ENCODE peak calls at places on chromosome 13, in ten cellular contexts. V, L, C, U, Q, R, M, P, E and X are unnamed samples. For H3K36me3, the result is how much of the 10 kb centered on the place peaks cover.

GRCh38 chr13:113050856-113051431 is 54.6 kb upstream of the F7 start:
- DNase-seq in V (no peak), L (no peak), C (no peak), U (no peak), Q (no peak), R (no peak), M (no peak), P (no peak), E (peak), X (no peak)

GRCh38 chr13:74061939-74062595 is 72.1 kb downstream of the KLF12 start:
- DNase-seq in V (peak), L (no peak), C (no peak), U (no peak), Q (no peak), R (no peak), M (no peak), P (no peak), E (no peak), X (peak)

GRCh38 chr13:110726726-110727125 is 13.2 kb downstream of the ING1 start:
- DNase-seq in V (no peak), L (no peak), C (no peak), U (no peak), Q (no peak), R (no peak), M (no peak), P (no peak), E (no peak), X (no peak)

GRCh38 chr13:73107459-73107858 is 48.7 kb downstream of the KLF5 start:
- DNase-seq in V (no peak), L (no peak), C (no peak), U (peak), Q (no peak), R (no peak), M (peak), P (no peak), E (no peak), X (no peak)

GRCh38 chr13:49616688-49617065 is 11.6 kb upstream of the ARL11 start:
- DNase-seq in V (no peak), L (no peak), C (no peak), U (no peak), Q (no peak), R (no peak), M (no peak), P (no peak), E (no peak), X (no peak)

GRCh38 chr13:85806553-85807175 is 7.4 kb upstream of the SLITRK6 start:
- DNase-seq in V (peak), L (no peak), C (peak), U (peak), Q (peak), R (peak), M (peak), P (peak), E (peak), X (peak)

GRCh38 chr13:97460004-97460756 is 26.2 kb downstream of the RAP2A start:
- DNase-seq in V (peak), L (no peak), C (no peak), U (no peak), Q (no peak), R (no peak), M (no peak), P (no peak), E (no peak), X (no peak)

GRCh38 chr13:113655358-113656014 is 2.5 kb downstream of the ATP4B start:
- DNase-seq in V (no peak), L (no peak), C (no peak), U (no peak), Q (no peak), R (no peak), M (no peak), P (no peak), E (no peak), X (no peak)

GRCh38 chr13:95553614-95554385 is 1.3 kb downstream of the CLDN10 start:
- DNase-seq in V (no peak), L (no peak), C (peak), U (peak), Q (no peak), R (no peak), M (no peak), P (no peak), E (peak), X (no peak)
- TF ChIP-seq EZH2 in V (peak), L (no peak), C (no peak), U (peak), Q (no peak), R (peak), M (no peak), P (no peak), E (no peak), X (no peak)

GRCh38 chr13:31012285-31013024 is 80.0 kb downstream of the TEX26 start:
- DNase-seq in V (no peak), L (no peak), C (peak), U (peak), Q (no peak), R (no peak), M (peak), P (peak), E (peak), X (no peak)
- H3K36me3 ChIP-seq in V (under half), L (under half), C (under half), U (under half), Q (under half), R (under half), M (half or more), P (under half), E (under half), X (under half)

GRCh38 chr13:43878897-43879322 is 630 bp downstream of the CCDC122 start:
- DNase-seq in V (peak), L (no peak), C (peak), U (peak), Q (no peak), R (peak), M (no peak), P (peak), E (peak), X (peak)

GRCh38 chr13:43877788-43878187 is 1.8 kb downstream of the CCDC122 start:
- DNase-seq in V (no peak), L (no peak), C (no peak), U (no peak), Q (no peak), R (no peak), M (no peak), P (no peak), E (no peak), X (no peak)

GRCh38 chr13:43880930-43881329 is 1.2 kb downstream of the LACC1 start:
- DNase-seq in V (no peak), L (no peak), C (no peak), U (no peak), Q (no peak), R (no peak), M (no peak), P (no peak), E (no peak), X (no peak)

GRCh38 chr13:43880451-43880850 is 747 bp downstream of the LACC1 start:
- DNase-seq in V (no peak), L (no peak), C (peak), U (no peak), Q (no peak), R (no peak), M (no peak), P (no peak), E (no peak), X (no peak)

DNA sequence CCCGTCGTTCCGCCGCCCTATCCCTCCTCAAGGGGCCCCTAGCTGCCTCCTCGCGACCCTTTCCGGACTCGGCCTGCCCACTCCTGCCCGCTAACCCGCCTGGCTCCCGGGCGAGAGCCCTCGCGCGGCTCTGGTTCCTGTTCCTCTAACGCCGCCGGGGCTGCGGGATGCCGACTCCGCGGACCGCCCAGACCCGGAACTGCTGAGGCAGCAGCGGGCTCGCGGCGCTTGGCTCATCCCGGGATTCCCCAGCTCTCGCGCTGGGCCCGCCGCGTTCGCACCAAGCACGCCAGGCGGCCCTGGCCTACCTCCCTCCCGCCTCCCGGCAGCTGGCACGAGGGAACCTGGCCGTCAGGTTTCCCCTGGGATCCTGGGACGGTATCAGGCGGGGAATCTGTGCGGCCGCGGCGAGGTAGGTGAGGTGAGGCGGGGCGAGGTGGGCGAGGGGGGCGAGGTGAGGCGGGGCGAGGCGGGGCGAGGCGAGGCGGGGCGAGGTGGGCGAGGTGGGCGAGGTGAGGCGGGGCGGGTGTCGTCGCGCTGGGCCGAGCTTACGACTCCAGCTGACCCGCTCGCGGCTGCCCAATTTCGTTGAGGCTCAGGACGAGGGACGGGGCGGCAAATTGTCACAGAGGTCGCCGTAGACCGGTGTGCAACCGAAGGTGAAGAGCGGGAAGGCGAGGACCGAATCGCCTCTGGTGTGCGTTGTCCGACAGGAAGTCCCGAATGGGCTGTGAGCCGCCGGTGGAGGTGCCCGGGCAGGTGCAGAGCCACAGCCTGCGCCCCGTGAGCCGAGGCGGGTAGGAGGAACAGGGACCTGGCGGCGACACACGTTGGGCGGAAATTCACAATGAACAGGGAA is at the start of the genes CCDC122 and LACC1:
- DNase-seq in V (peak), L (no peak), C (peak), U (peak), Q (no peak), R (peak), M (peak), P (peak), E (peak), X (peak)
- TF ChIP-seq EZH2 in V (no peak), L (no peak), C (no peak), U (peak), Q (no peak), R (no peak), M (no peak), P (no peak), E (no peak), X (no peak)

GRCh38 chr13:59837101-59837500 is 326.6 kb downstream of the DIAPH3 start:
- DNase-seq in V (no peak), L (no peak), C (peak), U (no peak), Q (no peak), R (peak), M (peak), P (no peak), E (no peak), X (no peak)
- H3K36me3 ChIP-seq in V (under half), L (under half), C (under half), U (under half), Q (under half), R (under half), M (under half), P (under half), E (under half), X (under half)

DNA sequence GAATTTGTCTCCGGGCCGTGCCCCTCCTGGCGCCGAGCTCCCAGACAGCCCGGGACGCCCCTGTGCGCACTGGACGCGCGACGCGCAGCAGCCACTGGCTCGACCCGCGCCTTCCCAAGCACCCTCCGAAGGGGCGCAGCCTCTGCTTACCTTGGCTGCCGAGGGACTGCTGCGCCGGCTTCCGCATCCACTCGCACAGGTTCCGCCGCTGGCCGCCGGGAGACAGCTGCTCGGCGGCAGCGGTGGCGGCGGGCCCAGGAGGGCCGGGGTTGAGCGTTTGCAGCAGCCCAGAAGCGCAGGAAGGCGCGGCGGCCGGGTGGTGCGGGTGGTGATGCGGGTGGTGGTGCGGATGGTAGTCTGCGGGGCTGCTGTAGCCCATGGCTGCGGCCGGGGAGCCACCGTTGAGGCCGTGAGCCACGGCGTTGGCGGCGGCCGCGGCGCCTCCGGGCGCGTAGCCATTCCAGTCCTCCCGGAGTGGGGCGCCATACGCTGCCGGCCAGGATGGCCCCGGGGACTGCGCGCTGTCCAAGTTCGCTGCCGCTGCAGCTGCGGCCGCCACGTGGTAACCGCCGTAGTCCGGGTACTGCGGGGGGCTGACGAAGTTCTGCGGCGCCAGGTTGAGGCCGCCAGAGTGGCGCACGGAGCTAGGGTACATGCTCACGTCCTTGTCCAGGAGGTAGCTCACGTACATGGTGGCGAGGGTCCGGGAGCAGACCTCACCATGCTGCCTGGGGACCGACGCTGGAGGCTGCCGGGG is 621 bp downstream of the CDX2 start:
- DNase-seq in V (no peak), L (no peak), C (no peak), U (peak), Q (no peak), R (no peak), M (no peak), P (no peak), E (peak), X (no peak)
- TF ChIP-seq EZH2 in V (peak), L (peak), C (peak), U (peak), Q (no peak), R (peak), M (peak), P (peak), E (peak), X (peak)

GRCh38 chr13:106417467-106418110 is 117.9 kb downstream of the EFNB2 start:
- DNase-seq in V (no peak), L (no peak), C (no peak), U (no peak), Q (no peak), R (no peak), M (no peak), P (no peak), E (no peak), X (no peak)

GRCh38 chr13:106416645-106417044 is 118.8 kb downstream of the EFNB2 start:
- DNase-seq in V (no peak), L (no peak), C (no peak), U (no peak), Q (peak), R (no peak), M (no peak), P (no peak), E (peak), X (no peak)

GRCh38 chr13:106415971-106416370 is 119.5 kb downstream of the EFNB2 start:
- DNase-seq in V (no peak), L (no peak), C (no peak), U (no peak), Q (no peak), R (no peak), M (no peak), P (no peak), E (no peak), X (no peak)

GRCh38 chr13:106418556-106418955 is 116.9 kb downstream of the EFNB2 start:
- DNase-seq in V (peak), L (no peak), C (peak), U (no peak), Q (no peak), R (peak), M (peak), P (no peak), E (no peak), X (peak)

DNA sequence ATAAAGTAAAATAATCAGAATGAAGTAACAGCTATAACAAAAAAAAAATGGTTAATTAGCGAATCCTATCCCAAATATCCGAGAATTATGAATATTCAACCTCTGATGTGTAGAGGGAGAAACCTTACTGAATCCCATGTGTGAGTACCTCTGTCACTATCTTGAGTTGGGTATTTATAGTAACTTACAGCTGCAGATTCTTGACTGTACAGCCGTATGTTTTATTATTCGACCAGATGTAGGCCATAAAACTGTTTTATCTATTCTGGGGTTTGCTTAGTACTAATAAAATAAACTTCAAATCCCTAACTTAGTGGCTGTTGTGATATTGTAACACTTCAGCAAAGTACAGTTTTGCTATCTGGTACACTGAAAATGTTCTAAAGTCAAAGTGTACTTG is 120.0 kb downstream of the EFNB2 start:
- DNase-seq in V (no peak), L (no peak), C (no peak), U (no peak), Q (no peak), R (no peak), M (no peak), P (no peak), E (no peak), X (no peak)
- H3K36me3 ChIP-seq in V (under half), L (under half), C (under half), U (under half), Q (under half), R (under half), M (under half), P (under half), E (under half), X (under half)

GRCh38 chr13:99955107-99955746 is 16.3 kb downstream of the ZIC5 start:
- DNase-seq in V (no peak), L (no peak), C (no peak), U (no peak), Q (no peak), R (no peak), M (no peak), P (no peak), E (peak), X (no peak)

GRCh38 chr13:99959127-99959529 is 12.4 kb downstream of the ZIC5 start:
- DNase-seq in V (no peak), L (no peak), C (no peak), U (peak), Q (no peak), R (no peak), M (no peak), P (no peak), E (peak), X (no peak)

GRCh38 chr13:99955747-99956472 is 15.7 kb downstream of the ZIC5 start:
- DNase-seq in V (peak), L (no peak), C (no peak), U (peak), Q (no peak), R (no peak), M (peak), P (no peak), E (peak), X (peak)

GRCh38 chr13:99958402-99959126 is 13.0 kb downstream of the ZIC5 start:
- DNase-seq in V (no peak), L (no peak), C (no peak), U (peak), Q (no peak), R (no peak), M (no peak), P (no peak), E (peak), X (no peak)

DNA sequence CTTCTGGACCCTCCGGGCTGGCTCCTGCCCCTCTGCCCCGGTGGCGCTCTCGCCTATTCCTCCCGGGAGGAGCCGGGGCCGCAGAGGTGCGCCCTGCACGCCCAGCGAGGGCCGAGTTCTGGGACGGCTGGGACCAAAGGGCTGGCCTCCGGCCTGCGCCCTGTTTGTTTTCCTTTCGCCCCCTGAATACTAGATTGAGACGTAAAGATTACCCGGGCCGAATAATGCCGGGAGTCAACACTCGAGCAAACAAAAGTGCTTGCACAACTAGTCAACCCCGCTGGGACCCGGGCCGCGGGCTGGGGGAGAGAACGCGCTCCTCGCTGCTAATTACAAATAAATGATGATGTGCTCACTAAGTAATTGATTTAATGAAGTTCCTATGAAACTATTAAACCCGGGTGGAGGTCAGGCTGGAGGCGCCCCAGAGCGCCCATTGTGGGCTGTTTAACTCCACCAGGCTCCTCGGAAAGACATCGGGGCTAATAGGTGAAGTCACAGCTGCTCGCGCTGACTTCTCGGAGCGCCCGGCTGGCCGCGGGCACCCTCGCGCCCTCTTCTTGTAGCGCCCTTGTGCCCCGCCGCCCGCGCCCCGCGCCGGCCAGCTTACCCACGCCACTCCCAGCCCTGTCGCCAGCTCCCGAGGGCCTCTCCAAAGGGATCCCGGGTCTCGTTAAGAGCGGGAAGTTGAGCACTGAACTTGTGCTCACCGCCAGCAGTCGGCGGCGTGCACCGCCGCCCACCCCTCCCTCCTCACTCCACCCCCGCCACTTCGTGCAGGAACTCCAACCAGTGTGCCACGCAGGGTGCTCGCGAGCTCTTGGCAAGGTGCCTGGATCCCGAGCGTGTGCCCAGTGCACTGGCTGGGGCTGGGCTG is 14.9 kb downstream of the ZIC5 start:
- DNase-seq in V (no peak), L (no peak), C (no peak), U (peak), Q (no peak), R (no peak), M (peak), P (peak), E (peak), X (no peak)
- TF ChIP-seq EZH2 in V (peak), L (peak), C (peak), U (no peak), Q (no peak), R (peak), M (no peak), P (no peak), E (peak), X (peak)